ENCODE peak calls at places on chromosomes 2 and 18, in four cellular contexts. Y is stomach, O is cardiac muscle cell, A is WERI-Rb-1. X is an unnamed sample.

GRCh38 chr2:112680666-112681101 is 34.9 kb downstream of the SLC20A1 start:
- DNase-seq in Y (no peak), O (no peak), A (no peak), X (no peak)

GRCh38 chr2:156400704-156401678 is 35.2 kb upstream of the GPD2 start:
- DNase-seq in A (peak; percentile 61), Y (peak; percentile 75), O (peak; percentile 86), X (no peak)

GRCh38 chr2:241726459-241726858 is 8.0 kb upstream of the D2HGDH start:
- DNase-seq in A (no peak), O (no peak), Y (no peak), X (no peak)

GRCh38 chr2:182115258-182115657 is 129.6 kb downstream of the PPP1R1C start:
- DNase-seq in A (no peak), O (no peak), Y (no peak), X (no peak)

GRCh38 chr2:171522804-171523338 is 597 bp downstream of the CYBRD1 start:
- DNase-seq in O (peak; percentile 46), A (peak; percentile 27), Y (no peak), X (peak; percentile 56)

GRCh38 chr18:63410792-63411191 is 11.5 kb downstream of the VPS4B start:
- DNase-seq in O (peak; percentile 32), Y (no peak), A (no peak), X (no peak)

GRCh38 chr2:2333076-2333475 is 2.0 kb upstream of the MYT1L start:
- DNase-seq in Y (no peak), A (peak; percentile 50), O (no peak), X (no peak)

GRCh38 chr2:18559531-18559930 is 922 bp downstream of the RDH14 start:
- DNase-seq in Y (no peak), O (peak; percentile 34), A (no peak), X (no peak)

GRCh38 chr18:58953627-58954026 is 89.0 kb downstream of the ZNF532 start:
- DNase-seq in A (peak; percentile 59), Y (peak; percentile 74), O (peak; percentile 39), X (no peak)

GRCh38 chr2:108199726-108200125 is 40.0 kb upstream of the SULT1C3 start:
- DNase-seq in A (no peak), Y (no peak), O (no peak), X (no peak)

GRCh38 chr2:173300458-173300857 is 54.2 kb upstream of the CDCA7 start:
- DNase-seq in A (no peak), Y (no peak), O (no peak), X (no peak)

GRCh38 chr2:108212671-108213070 is 27.1 kb upstream of the SULT1C3 start:
- DNase-seq in Y (no peak), A (no peak), O (no peak), X (no peak)

GRCh38 chr2:50444286-50444685 is 587.6 kb downstream of the NRXN1 start:
- DNase-seq in A (no peak), O (no peak), Y (no peak), X (no peak)

GRCh38 chr2:150599889-150600288 is 112.4 kb upstream of the RND3 start:
- DNase-seq in A (no peak), Y (no peak), O (no peak), X (no peak)

GRCh38 chr2:11618708-11619062 is 51.3 kb downstream of the NTSR2 start:
- DNase-seq in Y (no peak), A (no peak), O (no peak), X (no peak)

DNA sequence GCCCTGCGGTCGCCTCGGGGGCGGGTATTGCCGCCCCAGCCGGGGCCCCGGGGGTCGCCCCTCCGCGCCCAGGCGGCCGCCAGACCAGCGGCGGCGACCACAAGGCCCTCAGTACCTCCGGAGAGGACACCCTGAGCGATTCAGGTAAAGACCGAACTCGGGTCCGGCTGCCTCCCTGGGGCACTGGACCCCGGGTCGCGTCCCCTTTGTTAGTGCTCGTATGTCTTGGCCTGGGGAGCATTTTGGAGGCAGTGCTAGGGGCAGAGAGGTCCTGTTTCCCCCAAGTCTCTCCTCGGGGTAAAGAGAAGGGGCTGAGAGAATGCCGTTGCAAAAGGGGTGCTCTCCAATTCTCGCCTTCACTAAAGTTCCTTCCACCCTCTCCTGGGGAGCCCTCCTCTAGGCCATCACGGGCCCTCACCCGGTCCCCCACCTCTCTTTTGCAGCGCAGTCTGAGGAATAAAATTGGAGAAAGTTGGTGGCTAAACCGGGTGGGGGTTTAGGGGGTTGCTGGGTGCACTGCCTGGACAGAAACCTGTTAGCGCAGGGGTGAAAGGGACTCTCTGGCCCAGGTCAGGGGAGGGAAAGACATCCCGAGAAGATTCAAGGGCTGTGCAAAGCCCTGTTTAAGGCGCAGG is 2.5 kb downstream of the MYCN start:
- DNase-seq in O (no peak), Y (no peak), A (peak; percentile 49), X (no peak)
- H3K27ac ChIP-seq in O (peak overlapping the region; percentile 74), Y (peak overlapping the region; percentile 57), A (peak overlapping the region; percentile 98), X (no peak overlapping the region)

DNA sequence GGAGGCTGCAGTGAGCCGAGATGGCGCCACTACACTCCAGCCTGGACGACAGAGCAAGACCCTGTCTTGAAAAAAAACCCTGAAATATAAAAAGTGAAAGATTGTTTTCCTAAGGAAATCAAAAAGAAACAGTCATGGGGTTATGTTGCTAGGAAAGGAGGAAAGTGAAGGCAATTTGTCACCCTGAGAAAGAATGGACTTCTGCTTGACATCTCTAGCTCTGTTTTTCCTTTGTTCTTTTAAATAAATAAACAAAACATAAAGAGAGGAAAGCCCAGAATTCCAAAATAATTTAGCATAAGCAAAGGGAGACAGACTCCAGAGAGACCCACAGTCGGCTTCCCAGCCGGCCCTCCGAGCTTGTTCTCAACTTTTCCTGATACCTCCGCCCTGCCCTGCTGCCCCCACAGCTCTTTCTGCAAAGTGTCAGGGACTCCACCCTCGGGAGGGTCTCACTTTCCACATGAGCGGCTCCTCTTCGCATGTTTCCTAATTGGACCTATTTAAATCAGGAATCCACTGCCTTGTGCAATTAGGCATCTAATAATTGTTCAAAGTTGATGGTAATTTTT is 49.8 kb upstream of the COPS8 start:
- DNase-seq in O (no peak), Y (no peak), A (no peak), X (no peak)
- H3K4me3 ChIP-seq in O (no peak overlapping the region), Y (no peak overlapping the region), A (no peak overlapping the region), X (no peak overlapping the region)

GRCh38 chr2:228599297-228599696 is 417.8 kb upstream of the SPHKAP start:
- DNase-seq in A (no peak), O (no peak), Y (no peak), X (no peak)
- H3K27ac ChIP-seq in A (no peak overlapping the region), O (no peak overlapping the region), Y (no peak overlapping the region), X (no peak overlapping the region)

GRCh38 chr18:12423393-12423792 is 15.7 kb downstream of the PRELID3A start:
- DNase-seq in Y (no peak), O (no peak), A (no peak), X (no peak)

GRCh38 chr18:12423820-12424219 is 16.1 kb downstream of the PRELID3A start:
- DNase-seq in O (no peak), Y (no peak), A (no peak), X (no peak)

GRCh38 chr18:12420831-12421421 is 13.2 kb downstream of the PRELID3A start:
- DNase-seq in A (peak; percentile 87), O (no peak), Y (no peak), X (no peak)

GRCh38 chr18:12422936-12423335 is 15.2 kb downstream of the PRELID3A start:
- DNase-seq in A (peak; percentile 85), Y (no peak), O (no peak), X (no peak)

GRCh38 chr18:12421732-12422131 is 14.0 kb downstream of the PRELID3A start:
- DNase-seq in A (no peak), O (no peak), Y (no peak), X (no peak)
- H3K4me3 ChIP-seq in A (no peak overlapping the region), O (no peak overlapping the region), Y (no peak overlapping the region), X (no peak overlapping the region)